ENCODE peak calls at places on chromosomes 5 and 9, in ten cellular contexts. G, K, D, R, L, V, A, B, Y and C are unnamed samples.

GRCh38 chr9:13149454-13149853 is 130.0 kb downstream of the MPDZ start:
- DNase-seq in G (no peak), K (no peak), D (no peak), R (no peak), L (no peak), V (peak), A (no peak), B (peak), Y (no peak), C (no peak)

GRCh38 chr9:94870793-94871558 is 144.5 kb downstream of the AOPEP start:
- DNase-seq in G (no peak), K (peak), D (peak), R (peak), L (peak), V (no peak), A (no peak), B (no peak), Y (peak), C (no peak)

GRCh38 chr9:34559616-34560546 is 29.6 kb downstream of the CNTFR start:
- DNase-seq in G (no peak), K (peak), D (peak), R (no peak), L (no peak), V (peak), A (no peak), B (no peak), Y (peak), C (peak)

GRCh38 chr9:136462664-136463063 is 20.2 kb downstream of the SEC16A start:
- DNase-seq in G (no peak), K (no peak), D (no peak), R (no peak), L (no peak), V (no peak), A (no peak), B (no peak), Y (no peak), C (no peak)

GRCh38 chr9:109190151-109190550 is 23.1 kb upstream of the FRRS1L start:
- DNase-seq in G (no peak), K (no peak), D (no peak), R (peak), L (no peak), V (no peak), A (no peak), B (no peak), Y (peak), C (no peak)

GRCh38 chr9:37464426-37465248 is 613 bp downstream of the ZBTB5 start:
- DNase-seq in G (peak), K (peak), D (peak), R (no peak), L (peak), V (no peak), A (peak), B (peak), Y (peak), C (peak)

GRCh38 chr9:104820336-104820735 is 56.4 kb downstream of the NIPSNAP3B start:
- DNase-seq in G (no peak), K (no peak), D (no peak), R (no peak), L (no peak), V (no peak), A (no peak), B (no peak), Y (no peak), C (no peak)

GRCh38 chr5:39447059-39447458 is 22.3 kb upstream of the DAB2 start:
- DNase-seq in G (no peak), K (no peak), D (no peak), R (no peak), L (no peak), V (no peak), A (no peak), B (no peak), Y (no peak), C (no peak)

GRCh38 chr5:172740483-172741205 is 30.4 kb downstream of the DUSP1 start:
- DNase-seq in G (peak), K (peak), D (peak), R (peak), L (no peak), V (no peak), A (no peak), B (no peak), Y (peak), C (no peak)